ENCODE peak calls at places on chromosomes 3 and 15, in seven cellular contexts. One of them, this sample, is unnamed.
A peak's percentile ranks its signal among the peaks of the same experiment; 100 is the strongest.

GRCh38 chr15:33675246-33675645 is 293.1 kb upstream of the CHRM5 start:
- DNase-seq in GM12878: no peak
- DNase-seq in HCT116: peak; percentile 26
- DNase-seq in H1: no peak
- DNase-seq in A549: peak; percentile 53
- DNase-seq in HepG2: no peak
- DNase-seq in K562: peak; percentile 49
- DNase-seq in this sample: no peak

GRCh38 chr15:41944313-41944940 is 27.9 kb downstream of the EHD4 start:
- DNase-seq in HCT116: peak; percentile 37
- DNase-seq in H1: no peak
- DNase-seq in HepG2: peak; percentile 70
- DNase-seq in A549: peak; percentile 49
- DNase-seq in GM12878: no peak
- DNase-seq in K562: no peak
- DNase-seq in this sample: peak; percentile 94

GRCh38 chr3:46936733-46937250 is 39.8 kb downstream of the CCDC12 start:
- DNase-seq in H1: no peak
- DNase-seq in K562: no peak
- DNase-seq in HepG2: no peak
- DNase-seq in GM12878: no peak
- DNase-seq in A549: no peak
- DNase-seq in HCT116: no peak
- DNase-seq in this sample: peak; percentile 57

GRCh38 chr3:105362021-105362665 is 4.6 kb upstream of the ALCAM start:
- DNase-seq in GM12878: no peak
- DNase-seq in HepG2: no peak
- DNase-seq in K562: no peak
- DNase-seq in H1: no peak
- DNase-seq in HCT116: no peak
- DNase-seq in A549: no peak
- DNase-seq in this sample: peak; percentile 68

GRCh38 chr3:162130582-162130981 is 634.0 kb downstream of the OTOL1 start:
- DNase-seq in HCT116: no peak
- DNase-seq in H1: no peak
- DNase-seq in K562: no peak
- DNase-seq in HepG2: no peak
- DNase-seq in A549: no peak
- DNase-seq in GM12878: no peak
- DNase-seq in this sample: no peak

GRCh38 chr15:94272251-94272898 is 41.0 kb downstream of the MCTP2 start:
- DNase-seq in H1: no peak
- DNase-seq in HepG2: no peak
- DNase-seq in GM12878: peak; percentile 32
- DNase-seq in K562: no peak
- DNase-seq in A549: no peak
- DNase-seq in HCT116: no peak
- DNase-seq in this sample: no peak

GRCh38 chr15:34334676-34335075 is 2.9 kb downstream of the SLC12A6 start:
- DNase-seq in GM12878: no peak
- DNase-seq in A549: no peak
- DNase-seq in HepG2: no peak
- DNase-seq in K562: no peak
- DNase-seq in HCT116: no peak
- DNase-seq in H1: no peak
- DNase-seq in this sample: no peak

GRCh38 chr3:160667452-160667851 is 9.5 kb upstream of the ARL14 start:
- DNase-seq in H1: no peak
- DNase-seq in GM12878: no peak
- DNase-seq in HCT116: peak; percentile 91
- DNase-seq in HepG2: no peak
- DNase-seq in A549: peak; percentile 69
- DNase-seq in K562: no peak
- DNase-seq in this sample: peak; percentile 81

GRCh38 chr3:71197841-71198565 is 385.5 kb downstream of the FOXP1 start:
- DNase-seq in A549: no peak
- DNase-seq in HepG2: no peak
- DNase-seq in GM12878: no peak
- DNase-seq in H1: no peak
- DNase-seq in K562: no peak
- DNase-seq in HCT116: no peak
- DNase-seq in this sample: no peak

GRCh38 chr15:89406756-89407650 is 72.4 kb upstream of the POLG start:
- DNase-seq in A549: no peak
- DNase-seq in GM12878: no peak
- DNase-seq in K562: no peak
- DNase-seq in HCT116: no peak
- DNase-seq in HepG2: no peak
- DNase-seq in H1: no peak
- DNase-seq in this sample: no peak

GRCh38 chr3:87997298-87997697 is 61.5 kb downstream of the CGGBP1 start:
- DNase-seq in GM12878: peak; percentile 26
- DNase-seq in HCT116: no peak
- DNase-seq in H1: no peak
- DNase-seq in HepG2: no peak
- DNase-seq in A549: no peak
- DNase-seq in K562: no peak
- DNase-seq in this sample: no peak

GRCh38 chr15:40146037-40146436 is 14.8 kb upstream of the BUB1B start:
- DNase-seq in HepG2: no peak
- DNase-seq in A549: peak; percentile 23
- DNase-seq in K562: no peak
- DNase-seq in GM12878: no peak
- DNase-seq in H1: peak; percentile 16
- DNase-seq in HCT116: peak; percentile 51
- DNase-seq in this sample: peak; percentile 57

GRCh38 chr3:10981961-10982360 is 10.6 kb upstream of the SLC6A1 start:
- DNase-seq in HepG2: no peak
- DNase-seq in K562: no peak
- DNase-seq in GM12878: no peak
- DNase-seq in HCT116: no peak
- DNase-seq in H1: no peak
- DNase-seq in A549: no peak
- DNase-seq in this sample: no peak

GRCh38 chr3:54899273-54899672 is 28.6 kb downstream of the LRTM1 start:
- DNase-seq in GM12878: no peak
- DNase-seq in HepG2: no peak
- DNase-seq in K562: no peak
- DNase-seq in A549: no peak
- DNase-seq in H1: no peak
- DNase-seq in HCT116: no peak
- DNase-seq in this sample: no peak

DNA sequence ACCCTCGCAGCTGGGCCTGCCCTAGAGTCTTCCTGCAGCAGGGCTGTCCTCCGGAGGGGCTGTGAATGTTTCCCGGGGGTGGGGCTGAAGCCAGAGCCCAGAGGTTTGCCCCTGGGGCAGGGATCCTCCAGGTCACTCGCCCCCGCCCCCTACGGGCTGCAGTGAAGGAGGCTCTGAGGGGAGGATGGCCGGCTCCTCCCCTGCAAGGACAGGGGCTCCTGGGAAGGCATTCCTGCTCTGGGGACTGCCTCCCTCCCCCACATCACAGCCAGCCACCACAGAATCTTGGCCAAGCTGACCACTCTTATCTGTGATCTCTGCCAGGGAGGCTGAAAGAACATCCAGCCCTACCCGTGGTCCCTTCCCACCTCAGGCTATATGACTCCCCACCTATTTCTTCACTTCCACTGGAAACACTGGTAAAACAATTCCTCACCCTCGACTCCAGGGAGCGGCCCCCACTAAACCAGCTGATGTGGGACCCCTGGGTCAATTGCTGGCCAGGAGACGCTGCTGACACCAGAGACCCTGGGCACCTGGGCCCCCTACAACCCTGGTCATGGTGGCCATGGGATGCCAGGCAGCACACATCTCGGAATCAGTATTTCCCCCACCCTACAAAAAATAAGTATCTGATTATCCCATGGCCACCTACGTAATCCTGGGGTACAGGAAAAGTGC is 66.0 kb downstream of the HMCES start:
- DNase-seq in GM12878: no peak
- DNase-seq in K562: peak; percentile 53
- DNase-seq in H1: peak; percentile 86
- DNase-seq in HCT116: no peak
- DNase-seq in A549: no peak
- DNase-seq in HepG2: no peak
- DNase-seq in this sample: no peak
- TF ChIP-seq RAD21 in GM12878: no peak
- TF ChIP-seq RAD21 in K562: no peak
- TF ChIP-seq RAD21 in H1: no peak
- TF ChIP-seq RAD21 in HCT116: no peak
- TF ChIP-seq RAD21 in A549: no peak
- TF ChIP-seq RAD21 in HepG2: no peak
- TF ChIP-seq RAD21 in this sample: no peak

GRCh38 chr3:25662921-25663320 is 1.8 kb downstream of the TOP2B start:
- DNase-seq in HCT116: no peak
- DNase-seq in K562: no peak
- DNase-seq in HepG2: no peak
- DNase-seq in A549: no peak
- DNase-seq in GM12878: no peak
- DNase-seq in H1: no peak
- DNase-seq in this sample: peak; percentile 4

GRCh38 chr3:25665646-25666136 is 984 bp upstream of the TOP2B start:
- DNase-seq in GM12878: no peak
- DNase-seq in K562: peak; percentile 12
- DNase-seq in A549: no peak
- DNase-seq in HepG2: no peak
- DNase-seq in H1: no peak
- DNase-seq in HCT116: no peak
- DNase-seq in this sample: no peak

GRCh38 chr3:25663324-25664065 is 1.2 kb downstream of the TOP2B start:
- DNase-seq in K562: peak; percentile 64
- DNase-seq in GM12878: no peak
- DNase-seq in HCT116: peak; percentile 8
- DNase-seq in HepG2: peak; percentile 56
- DNase-seq in A549: peak; percentile 14
- DNase-seq in H1: no peak
- DNase-seq in this sample: peak; percentile 24

GRCh38 chr3:25664066-25664809 is 469 bp downstream of the TOP2B start:
- DNase-seq in HCT116: peak; percentile 3
- DNase-seq in A549: peak; percentile 42
- DNase-seq in HepG2: peak; percentile 29
- DNase-seq in GM12878: no peak
- DNase-seq in H1: peak; percentile 68
- DNase-seq in K562: peak; percentile 77
- DNase-seq in this sample: peak; percentile 41

DNA sequence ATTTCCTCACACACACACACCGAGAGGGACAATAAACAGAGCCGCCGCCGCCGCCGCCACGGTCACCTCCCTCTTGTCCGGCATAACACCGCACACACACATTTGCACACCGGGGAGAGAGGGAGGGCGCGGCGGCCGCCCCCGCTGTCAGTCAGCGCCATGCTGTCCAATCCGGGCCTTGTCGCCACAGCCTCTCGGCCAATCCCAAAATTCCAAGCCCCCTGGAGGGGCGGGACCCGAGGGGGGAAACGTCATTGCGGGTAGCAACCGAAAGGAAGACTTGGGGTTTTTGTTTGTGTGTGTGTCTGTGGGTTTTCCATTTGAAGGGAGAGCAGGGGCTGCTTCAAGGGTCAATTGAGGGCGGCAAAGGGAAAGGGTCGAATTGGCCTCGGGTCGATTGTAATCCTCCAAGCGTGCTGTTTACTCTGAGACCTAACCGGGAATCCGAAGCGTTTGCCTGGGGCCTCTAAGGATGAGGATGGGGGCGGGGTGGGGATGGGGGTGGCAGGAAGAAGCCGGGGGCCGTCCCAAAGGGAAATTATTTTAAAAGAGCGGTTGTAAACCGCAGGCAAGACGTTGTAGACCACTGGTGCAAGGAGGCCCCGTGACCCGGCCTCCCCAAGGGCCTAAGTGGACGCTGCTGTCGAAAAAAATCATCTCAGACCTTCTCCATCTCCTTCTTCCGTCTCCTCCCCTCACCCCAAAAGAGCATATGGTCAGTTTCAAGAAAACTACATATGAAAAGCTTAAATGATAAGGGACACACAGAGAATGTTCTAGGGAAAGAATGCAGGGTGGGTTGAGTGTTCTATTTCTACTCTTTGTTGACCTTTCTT is at the start of gene TOP2B:
- DNase-seq in A549: peak; percentile 95
- DNase-seq in H1: peak; percentile 93
- DNase-seq in GM12878: peak; percentile 81
- DNase-seq in HepG2: peak; percentile 90
- DNase-seq in HCT116: peak; percentile 86
- DNase-seq in K562: peak; percentile 98
- DNase-seq in this sample: peak; percentile 95
- TF ChIP-seq POLR2A in A549: peak; percentile 57
- TF ChIP-seq POLR2A in H1: peak; percentile 82
- TF ChIP-seq POLR2A in GM12878: peak; percentile 85
- TF ChIP-seq POLR2A in HepG2: no peak
- TF ChIP-seq POLR2A in HCT116: peak; percentile 36
- TF ChIP-seq POLR2A in K562: peak; percentile 94
- TF ChIP-seq POLR2A in this sample: peak; percentile 68

DNA sequence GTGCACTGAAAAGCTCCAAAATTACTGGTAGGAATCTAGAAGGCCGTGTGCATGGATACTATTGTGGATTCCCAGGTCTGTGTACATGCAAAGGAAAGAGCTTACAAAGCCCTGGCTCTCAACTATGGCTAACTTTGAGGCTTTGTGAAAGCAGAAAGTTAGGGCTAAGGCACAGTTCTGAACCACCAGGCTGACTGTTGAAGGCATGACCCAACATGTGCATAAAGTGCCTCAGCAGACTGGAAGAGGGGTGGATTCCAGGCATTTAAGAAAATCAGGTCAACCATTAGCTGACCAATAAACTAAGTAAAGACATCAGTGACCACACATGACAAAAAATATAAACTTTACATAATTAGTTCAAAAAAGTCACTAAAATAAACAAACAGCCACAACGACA is 65.6 kb downstream of the FAIM start:
- DNase-seq in A549: no peak
- DNase-seq in HCT116: no peak
- DNase-seq in K562: no peak
- DNase-seq in H1: no peak
- DNase-seq in HepG2: no peak
- DNase-seq in GM12878: no peak
- DNase-seq in this sample: no peak
- TF ChIP-seq RAD21 in A549: no peak
- TF ChIP-seq RAD21 in HCT116: no peak
- TF ChIP-seq RAD21 in K562: no peak
- TF ChIP-seq RAD21 in H1: no peak
- TF ChIP-seq RAD21 in HepG2: no peak
- TF ChIP-seq RAD21 in GM12878: no peak
- TF ChIP-seq RAD21 in this sample: no peak

DNA sequence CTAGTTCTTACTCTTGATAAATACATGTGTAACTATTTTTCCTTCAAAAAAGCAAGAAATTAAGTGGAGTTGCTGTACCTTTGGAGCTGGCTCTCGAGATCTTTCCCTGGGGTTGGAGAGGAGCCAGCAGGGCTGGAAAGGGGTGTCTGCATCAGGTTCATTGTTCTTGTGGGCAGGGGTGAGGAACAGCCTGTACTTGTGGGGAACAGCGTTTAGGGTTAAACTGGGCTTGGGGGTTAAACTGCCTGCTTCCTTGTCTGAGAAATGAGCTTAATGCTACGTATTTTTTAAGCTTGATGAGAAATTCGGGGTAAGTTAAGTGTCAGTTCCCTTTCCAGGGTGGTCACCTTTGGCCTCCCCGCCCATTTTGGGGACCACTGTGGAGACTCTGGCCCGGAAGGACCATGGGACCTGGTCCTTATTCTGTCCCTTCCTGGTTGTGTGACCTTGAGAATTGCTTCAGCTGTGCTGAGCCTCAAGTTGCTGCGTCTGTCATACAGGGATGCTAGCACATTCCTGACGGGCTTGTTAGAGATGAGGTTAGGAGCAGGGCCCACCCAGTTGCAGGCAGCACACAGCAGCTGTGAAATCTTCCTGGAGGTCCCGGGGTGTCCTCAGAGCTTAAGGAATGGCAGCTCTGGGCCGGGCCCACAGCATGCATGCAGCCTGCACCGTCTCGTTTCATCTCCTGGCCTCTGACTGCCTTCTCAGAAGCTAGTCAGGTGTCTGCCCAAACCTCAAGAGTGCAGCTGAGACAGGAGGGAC is 11.6 kb downstream of the H1-8 start:
- DNase-seq in K562: no peak
- DNase-seq in HepG2: no peak
- DNase-seq in HCT116: no peak
- DNase-seq in GM12878: no peak
- DNase-seq in H1: no peak
- DNase-seq in A549: no peak
- DNase-seq in this sample: no peak
- TF ChIP-seq POLR2A in K562: no peak
- TF ChIP-seq POLR2A in HepG2: no peak
- TF ChIP-seq POLR2A in HCT116: no peak
- TF ChIP-seq POLR2A in GM12878: no peak
- TF ChIP-seq POLR2A in H1: no peak
- TF ChIP-seq POLR2A in A549: no peak
- TF ChIP-seq POLR2A in this sample: no peak